ENCODE peak calls at places on chromosomes 16 and 17, in eight cellular contexts. O, B, S, L, K, V, Y and F are unnamed samples.

GRCh38 chr16:53166099-53166498 is 111.3 kb downstream of the CHD9 start:
- DNase-seq in O (no peak), V (no peak), K (no peak), L (no peak), S (no peak), Y (no peak), B (no peak), F (no peak)

GRCh38 chr17:66965801-66966528 is 1.5 kb downstream of the CACNG4 start:
- DNase-seq in Y (no peak), K (no peak), V (no peak), B (no peak), L (no peak), S (no peak), O (no peak), F (no peak)

GRCh38 chr16:82580293-82580900 is 46.4 kb upstream of the CDH13 start:
- DNase-seq in Y (no peak), S (peak; percentile 7), B (no peak), O (no peak), K (no peak), V (no peak), L (no peak), F (no peak)

GRCh38 chr16:81424761-81425160 is 19.8 kb upstream of the CMIP start:
- DNase-seq in S (peak; percentile 63), V (peak; percentile 55), L (no peak), B (no peak), K (no peak), Y (no peak), O (no peak), F (no peak)

GRCh38 chr16:87352818-87353217 is 30.8 kb downstream of the FBXO31 start:
- DNase-seq in L (peak; percentile 47), O (no peak), Y (no peak), K (no peak), V (no peak), S (no peak), B (no peak), F (no peak)

GRCh38 chr17:36675786-36676185 is 74.4 kb downstream of the MRM1 start:
- DNase-seq in K (no peak), B (no peak), Y (no peak), L (no peak), O (no peak), V (no peak), S (no peak), F (no peak)

GRCh38 chr17:54180919-54181318 is 358.2 kb downstream of the KIF2B start:
- DNase-seq in O (no peak), S (no peak), Y (no peak), K (no peak), V (no peak), L (no peak), B (no peak), F (no peak)

GRCh38 chr17:42760652-42761581 is at the start of gene RAMP2:
- DNase-seq in V (no peak), K (no peak), S (no peak), B (no peak), Y (no peak), O (no peak), L (peak; percentile 83), F (peak; percentile 78)

GRCh38 chr17:39563476-39563875 is 44.2 kb downstream of the NEUROD2 start:
- DNase-seq in O (no peak), L (no peak), V (no peak), Y (no peak), K (no peak), B (no peak), S (no peak), F (no peak)

GRCh38 chr17:7513850-7514419 is 29.8 kb downstream of the POLR2A start:
- DNase-seq in B (no peak), Y (no peak), L (no peak), K (no peak), O (no peak), S (no peak), V (no peak), F (no peak)

GRCh38 chr17:37493249-37494027 is 3.7 kb downstream of the DUSP14 start:
- DNase-seq in O (no peak), S (no peak), K (no peak), L (no peak), V (no peak), Y (no peak), B (peak; percentile 91), F (no peak)

GRCh38 chr16:27999687-28000086 is 63.8 kb downstream of the GSG1L start:
- DNase-seq in V (no peak), L (no peak), O (no peak), B (no peak), K (no peak), Y (no peak), S (no peak), F (no peak)

GRCh38 chr16:72722552-72722951 is 325.4 kb downstream of the ZFHX3 start:
- DNase-seq in B (no peak), S (no peak), K (no peak), O (no peak), Y (no peak), L (no peak), V (no peak), F (no peak)
- H3K27ac ChIP-seq in B (no peak overlapping the region), S (no peak overlapping the region), K (no peak overlapping the region), O (no peak overlapping the region), Y (no peak overlapping the region), L (no peak overlapping the region), V (no peak overlapping the region), F (no peak overlapping the region)

DNA sequence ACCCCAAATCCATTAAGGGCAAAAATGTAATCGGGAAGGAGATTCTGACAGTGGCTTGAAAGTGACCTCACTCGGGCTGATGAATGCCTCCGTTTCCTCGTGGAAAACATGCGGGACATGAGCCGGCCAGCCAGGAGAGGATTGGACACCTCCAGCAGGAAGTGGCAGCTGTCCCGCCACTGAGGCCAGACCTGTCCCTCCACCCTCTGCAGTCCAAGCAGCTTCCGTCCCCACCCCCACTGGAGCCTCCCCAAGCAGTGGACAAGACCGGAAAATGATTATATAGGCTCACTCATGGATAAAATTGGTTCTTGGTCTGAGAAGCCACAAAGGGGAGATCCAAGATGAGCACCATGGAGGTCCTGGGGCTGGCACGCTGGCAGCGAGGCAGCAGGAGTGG is 82.1 kb upstream of the CCL1 start:
- DNase-seq in B (no peak), K (no peak), V (no peak), Y (no peak), L (no peak), S (no peak), O (no peak), F (no peak)
- TF ChIP-seq CTCF in B (no peak), K (no peak), V (no peak), Y (no peak), L (no peak), S (no peak), O (no peak), F (no peak)

GRCh38 chr17:50278526-50279180 is 4.4 kb downstream of the TMEM92 start:
- DNase-seq in Y (no peak), V (no peak), B (no peak), L (no peak), K (no peak), O (no peak), S (no peak), F (no peak)
- H3K4me1 ChIP-seq in Y (no peaks in the 10 kb centered on the region), V (peaks cover 16% of the 10 kb centered on the region), B (peaks cover 29% of the 10 kb centered on the region), L (peaks cover 64% of the 10 kb centered on the region), K (no peaks in the 10 kb centered on the region), O (no peaks in the 10 kb centered on the region), S (no peaks in the 10 kb centered on the region), F (no peaks in the 10 kb centered on the region)

DNA sequence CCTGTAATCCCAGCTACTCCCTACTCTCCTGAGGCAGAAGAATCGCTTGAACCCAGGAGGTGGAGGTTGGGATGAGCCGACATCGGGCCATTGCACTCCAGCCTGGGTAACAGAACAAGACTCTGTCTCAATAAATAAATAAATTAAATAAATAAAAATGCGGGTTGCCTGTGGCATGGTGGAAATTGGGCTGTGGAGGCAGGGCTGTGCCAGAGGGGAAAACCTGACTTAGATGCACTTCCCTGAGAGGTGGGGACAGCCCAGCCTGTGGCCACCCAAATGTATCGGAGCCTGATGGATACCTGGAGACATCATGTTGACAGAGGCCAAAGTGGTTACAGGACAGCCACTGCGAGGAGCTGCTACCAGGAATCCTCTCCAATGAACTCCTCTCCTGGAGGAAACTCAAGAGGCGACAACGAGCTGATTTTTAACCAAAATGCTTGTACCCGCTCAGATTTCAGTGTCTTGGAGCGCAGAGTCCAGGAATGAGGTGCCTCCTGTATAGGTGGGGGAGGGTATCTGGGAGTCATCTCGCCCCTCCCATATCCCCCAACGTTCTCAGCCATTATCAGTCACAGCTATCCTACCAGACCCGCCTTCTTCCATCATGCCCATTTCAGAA is 32.3 kb downstream of the DDX19A start:
- DNase-seq in K (no peak), O (no peak), B (no peak), Y (no peak), L (peak; percentile 16), S (no peak), V (no peak), F (no peak)
- H3K27ac ChIP-seq in K (peak overlapping the region; percentile 10), O (no peak overlapping the region), B (no peak overlapping the region), Y (peak overlapping the region; percentile 91), L (no peak overlapping the region), S (no peak overlapping the region), V (no peak overlapping the region), F (no peak overlapping the region)

GRCh38 chr17:77729587-77729986 is 228.9 kb upstream of the TNRC6C start:
- DNase-seq in K (no peak), V (peak; percentile 2), Y (no peak), B (no peak), O (no peak), L (no peak), S (no peak), F (no peak)

GRCh38 chr17:77726549-77726957 is 231.9 kb upstream of the TNRC6C start:
- DNase-seq in V (no peak), B (no peak), Y (no peak), O (no peak), L (no peak), S (no peak), K (no peak), F (no peak)

GRCh38 chr17:77728871-77729270 is 229.6 kb upstream of the TNRC6C start:
- DNase-seq in L (no peak), B (no peak), K (no peak), Y (no peak), O (no peak), S (no peak), V (no peak), F (peak; percentile 3)

GRCh38 chr17:77727216-77727615 is 231.3 kb upstream of the TNRC6C start:
- DNase-seq in Y (no peak), L (no peak), B (no peak), O (no peak), S (no peak), V (no peak), K (no peak), F (no peak)

DNA sequence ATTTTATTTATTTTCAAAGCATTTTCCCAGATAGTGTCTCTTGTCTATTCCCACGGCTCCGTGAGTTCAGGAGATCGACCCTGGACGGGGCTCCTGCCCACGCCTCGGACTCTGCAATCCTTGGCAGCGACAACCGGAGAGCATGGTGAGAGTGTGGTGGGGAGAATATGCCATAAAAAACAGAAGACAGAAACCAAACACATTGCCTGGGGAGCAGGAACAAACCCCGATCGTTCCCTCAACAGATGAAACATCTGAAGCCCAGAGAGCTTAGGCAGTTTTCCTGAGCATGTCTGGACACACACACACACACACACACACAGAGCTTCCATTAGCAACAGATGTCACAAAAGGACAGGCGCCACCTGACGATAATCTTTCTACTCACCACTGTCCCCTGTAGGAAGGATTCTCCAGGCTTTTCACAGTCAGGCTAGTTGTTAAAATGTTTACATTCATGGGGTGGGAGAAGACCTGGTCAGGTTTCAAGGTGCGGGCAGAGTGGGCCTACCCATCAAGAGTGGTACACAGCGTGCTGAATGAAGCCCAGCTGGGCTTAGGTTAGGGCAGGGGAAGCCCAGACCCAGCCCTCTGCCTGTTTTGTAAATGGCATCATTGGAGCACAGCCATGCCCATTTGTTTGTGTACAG is 230.4 kb upstream of the TNRC6C start:
- DNase-seq in K (no peak), S (peak; percentile 44), B (no peak), O (no peak), Y (no peak), L (no peak), V (peak; percentile 13), F (no peak)
- TF ChIP-seq CTCF in K (peak; percentile 28), S (peak; percentile 66), B (no peak), O (no peak), Y (no peak), L (no peak), V (no peak), F (no peak)

GRCh38 chr17:76541739-76542450 is 2.1 kb downstream of the PRCD start:
- DNase-seq in B (no peak), V (no peak), S (no peak), K (no peak), L (peak; percentile 30), O (no peak), Y (no peak), F (peak; percentile 7)
- H3K4me1 ChIP-seq in B (peaks cover 29% of the 10 kb centered on the region), V (peaks cover 64% of the 10 kb centered on the region), S (peaks cover 9% of the 10 kb centered on the region), K (peaks cover 3% of the 10 kb centered on the region), L (peaks cover 77% of the 10 kb centered on the region), O (peaks cover 20% of the 10 kb centered on the region), Y (peaks cover 63% of the 10 kb centered on the region), F (peaks cover 15% of the 10 kb centered on the region)